ENCODE peak calls at places on chromosomes 13 and 19, in seven cellular contexts. X, U, Y, V, S, A and F are unnamed samples.

GRCh38 chr13:76820759-76821158 is 65.4 kb downstream of the KCTD12 start:
- DNase-seq in X (no peak), S (no peak), V (peak), A (no peak), U (no peak), Y (no peak), F (peak)

GRCh38 chr19:52993342-52994178 is 20.2 kb upstream of the ERVV-1 start:
- DNase-seq in U (peak), V (peak), Y (peak), S (peak), X (peak), A (no peak), F (peak)

GRCh38 chr19:11480081-11480926 is 542 bp downstream of the ELAVL3 start:
- DNase-seq in Y (no peak), S (no peak), V (no peak), U (no peak), X (no peak), A (no peak), F (no peak)

GRCh38 chr13:54175470-54175869 is 1146.9 kb downstream of the OLFM4 start:
- DNase-seq in S (no peak), X (no peak), U (no peak), Y (no peak), V (no peak), A (no peak), F (no peak)

GRCh38 chr13:109787135-109787954 is 962 bp upstream of the IRS2 start:
- DNase-seq in U (peak), A (no peak), Y (peak), S (peak), X (no peak), V (no peak), F (peak)

GRCh38 chr19:39098365-39099269 is 14.4 kb downstream of the ACP7 start:
- DNase-seq in A (no peak), X (no peak), Y (no peak), S (no peak), V (no peak), U (no peak), F (no peak)

GRCh38 chr19:2488942-2489731 is 13.2 kb downstream of the GADD45B start:
- DNase-seq in V (peak), Y (no peak), S (no peak), A (no peak), U (peak), X (no peak), F (peak)

GRCh38 chr19:57308514-57308913 is 11.8 kb upstream of the ZNF543 start:
- DNase-seq in X (no peak), A (no peak), Y (no peak), V (no peak), U (no peak), S (no peak), F (no peak)

GRCh38 chr13:42039946-42040729 is 8.3 kb upstream of the DGKH start:
- DNase-seq in U (peak), V (peak), S (peak), Y (peak), A (peak), X (peak), F (peak)

GRCh38 chr13:108020027-108020426 is 195.3 kb downstream of the LIG4 start:
- DNase-seq in X (no peak), Y (no peak), U (no peak), A (no peak), S (no peak), V (no peak), F (no peak)

GRCh38 chr19:6032827-6033226 is 54.9 kb upstream of the RANBP3 start:
- DNase-seq in Y (no peak), S (no peak), U (no peak), A (no peak), V (no peak), X (no peak), F (no peak)

GRCh38 chr13:109786457-109787134 is at the start of gene IRS2:
- DNase-seq in X (peak), A (peak), Y (peak), V (peak), S (peak), U (peak), F (peak)

GRCh38 chr19:10339380-10339960 is at the start of gene ICAM3:
- DNase-seq in Y (peak), U (no peak), A (no peak), S (peak), X (no peak), V (no peak), F (no peak)

GRCh38 chr19:29893606-29894284 is 48.3 kb upstream of the URI1 start:
- DNase-seq in Y (no peak), S (no peak), V (no peak), X (no peak), A (no peak), U (no peak), F (no peak)

GRCh38 chr19:19460761-19461265 is 54.5 kb downstream of the TSSK6 start:
- DNase-seq in A (no peak), S (peak), Y (peak), V (no peak), U (no peak), X (no peak), F (peak)

GRCh38 chr13:32528358-32528757 is 10.2 kb downstream of the N4BP2L2 start:
- DNase-seq in V (no peak), S (no peak), X (no peak), Y (no peak), A (no peak), U (no peak), F (no peak)

DNA sequence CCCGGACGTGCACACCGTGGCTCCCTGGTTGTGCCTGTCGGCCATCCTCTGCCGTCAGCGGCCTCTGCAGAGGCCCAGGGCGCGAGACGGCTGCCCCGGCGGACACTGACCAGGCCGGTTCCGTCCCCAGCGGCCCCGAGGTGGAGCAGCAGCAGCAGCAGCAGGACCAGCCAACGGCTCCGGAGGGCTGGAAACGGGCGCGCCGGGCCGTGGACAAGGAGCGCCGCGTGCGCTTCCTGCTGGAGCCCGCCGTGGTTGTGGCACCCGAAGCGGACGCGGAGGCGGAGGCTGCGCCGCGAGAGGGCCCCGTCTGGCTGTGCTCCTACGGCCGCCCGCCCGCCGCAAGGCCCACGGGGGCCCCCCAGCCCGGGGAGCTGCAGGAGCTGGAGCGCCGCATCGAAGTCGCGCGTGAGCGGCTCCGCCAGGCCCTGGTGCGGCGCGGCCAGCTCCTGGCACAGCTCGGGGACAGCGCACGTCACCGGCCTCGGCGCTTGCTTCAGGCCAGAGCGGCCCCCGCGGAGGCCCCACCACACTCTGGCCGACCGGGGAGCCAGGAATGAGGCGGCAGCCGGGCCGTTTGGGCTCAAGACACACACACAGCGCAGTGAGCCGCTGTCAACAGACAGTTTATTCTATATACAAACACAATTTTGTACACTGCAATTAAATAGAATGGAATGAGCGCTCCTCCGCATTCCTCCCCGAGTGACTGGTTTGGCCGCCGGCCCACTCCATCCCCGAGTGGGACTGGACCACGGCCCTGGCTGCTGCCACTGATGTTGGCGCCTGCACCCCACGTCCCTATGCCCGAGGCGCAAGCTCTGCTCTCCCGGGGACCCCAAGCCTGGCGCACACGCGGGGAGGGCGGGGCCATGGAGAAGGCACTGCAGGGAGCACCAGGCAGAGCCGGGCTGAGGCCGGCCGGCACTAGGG is 9.1 kb downstream of the GRIN3B start:
- DNase-seq in S (no peak), U (no peak), Y (no peak), X (no peak), V (no peak), A (no peak), F (no peak)
- H3K27ac ChIP-seq in S (no peak), U (peak), Y (no peak), X (no peak), V (no peak), A (peak), F (no peak)

GRCh38 chr19:7855426-7856276 is 18.5 kb downstream of the PRR36 start:
- DNase-seq in S (no peak), V (no peak), U (no peak), X (no peak), Y (no peak), A (no peak), F (no peak)
- TF ChIP-seq CTCF in S (no peak), V (no peak), U (no peak), X (no peak), Y (no peak), A (no peak), F (no peak)

GRCh38 chr13:45055902-45056648 is 64.2 kb upstream of the GTF2F2 start:
- DNase-seq in A (no peak), V (no peak), Y (no peak), X (no peak), S (no peak), U (no peak), F (no peak)
- H3K27ac ChIP-seq in A (peak), V (no peak), Y (no peak), X (peak), S (no peak), U (peak), F (no peak)

DNA sequence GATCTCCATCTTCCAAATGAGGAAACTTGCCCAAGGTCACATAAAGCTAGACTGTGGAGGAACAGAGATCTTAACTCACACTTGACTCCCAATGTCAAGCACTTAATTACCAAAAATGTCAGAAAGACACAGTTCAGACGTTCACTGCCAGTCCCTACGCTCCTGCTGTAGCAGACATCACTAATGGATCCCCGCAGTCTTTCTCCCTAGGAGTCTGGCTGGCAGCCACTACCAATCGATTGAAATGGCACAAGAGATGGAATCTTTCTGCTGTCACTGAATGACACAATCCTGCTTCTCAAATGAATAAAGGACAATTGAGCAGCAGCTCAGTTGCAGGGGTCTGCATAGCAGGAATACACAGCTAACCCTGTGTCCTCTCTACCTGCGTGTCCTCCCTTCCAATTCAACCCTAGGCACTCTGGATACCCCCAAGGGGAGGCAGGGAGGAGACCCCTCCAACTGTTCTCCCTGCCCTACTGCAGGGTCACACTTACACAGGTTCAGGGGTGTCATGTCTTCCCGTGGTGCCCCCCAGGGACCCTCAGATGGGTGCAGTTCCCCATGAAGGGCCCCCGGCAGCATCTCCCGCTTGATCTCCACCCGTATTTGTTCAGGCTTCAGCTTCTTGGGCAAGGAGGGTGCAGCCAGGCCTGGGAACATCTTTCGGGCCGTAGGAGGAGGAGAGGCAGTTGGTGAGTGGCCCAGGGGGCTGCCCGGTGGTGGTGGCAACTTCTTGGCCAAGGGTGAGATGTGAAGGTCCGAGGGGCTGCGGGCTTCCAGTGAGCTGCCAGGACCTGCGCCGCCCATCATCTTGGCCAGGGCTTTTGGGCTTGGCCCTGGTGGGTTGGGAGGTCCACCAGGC is 7.9 kb upstream of the AKAP8L start:
- DNase-seq in S (no peak), U (no peak), V (no peak), Y (no peak), X (no peak), A (no peak), F (no peak)
- TF ChIP-seq CTCF in S (no peak), U (no peak), V (no peak), Y (no peak), X (no peak), A (no peak), F (no peak)

DNA sequence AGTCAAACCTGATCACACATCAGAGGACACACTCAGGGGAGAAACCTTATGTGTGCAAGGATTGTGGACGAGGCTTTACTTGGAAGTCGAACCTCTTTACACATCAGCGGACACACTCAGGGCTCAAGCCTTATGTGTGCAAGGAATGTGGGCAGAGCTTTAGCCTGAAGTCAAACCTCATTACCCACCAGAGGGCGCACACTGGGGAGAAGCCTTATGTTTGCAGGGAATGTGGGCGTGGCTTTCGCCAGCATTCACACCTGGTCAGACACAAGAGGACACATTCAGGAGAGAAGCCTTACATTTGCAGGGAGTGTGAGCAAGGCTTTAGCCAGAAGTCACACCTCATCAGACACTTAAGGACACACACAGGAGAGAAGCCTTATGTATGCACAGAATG is 8.2 kb upstream of the ZNF527 start:
- DNase-seq in X (no peak), V (no peak), A (no peak), U (no peak), S (peak), Y (no peak), F (no peak)
- H3K27ac ChIP-seq in X (no peak), V (no peak), A (no peak), U (no peak), S (no peak), Y (no peak), F (peak)

GRCh38 chr19:27997069-27997468 is 1215.9 kb downstream of the UQCRFS1 start:
- DNase-seq in U (no peak), Y (no peak), A (no peak), V (no peak), S (no peak), X (no peak), F (no peak)

DNA sequence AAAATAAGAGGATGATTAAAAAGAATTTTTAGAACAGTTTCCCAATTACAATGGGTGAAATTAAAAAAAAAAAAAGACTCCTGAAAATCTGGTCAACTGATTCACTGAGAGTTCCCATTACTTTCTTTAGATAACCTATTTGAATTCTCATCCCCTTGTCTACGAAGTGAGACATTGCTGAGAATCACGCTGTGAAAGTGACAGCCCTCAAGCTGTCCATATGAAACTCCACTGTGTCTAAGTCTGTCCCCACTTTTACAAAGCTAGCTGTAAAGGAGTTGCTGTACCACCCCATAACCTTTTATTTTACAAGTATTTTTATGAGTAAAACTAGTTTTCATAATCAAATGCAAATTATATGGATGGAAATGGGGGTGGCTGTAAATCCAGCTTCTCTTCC is 1219.3 kb downstream of the UQCRFS1 start:
- DNase-seq in V (no peak), Y (no peak), A (no peak), U (no peak), X (no peak), S (no peak), F (no peak)
- TF ChIP-seq CTCF in V (no peak), Y (no peak), A (no peak), U (no peak), X (no peak), S (no peak), F (no peak)